ENCODE peak calls at places on chromosomes 13 and 19, in four cellular contexts. D is mesothelial cell of epicardium, L is RWPE1, Z is B cell. I is an unnamed sample.

GRCh38 chr13:94427313-94427712 is 52.2 kb downstream of the DCT start:
- DNase-seq in D (no peak), L (no peak), Z (no peak), I (no peak)

GRCh38 chr13:99646866-99647592 is 145.8 kb downstream of the TM9SF2 start:
- DNase-seq in D (no peak), L (no peak), Z (no peak), I (no peak)

GRCh38 chr13:20667857-20668256 is 35.6 kb upstream of the IL17D start:
- DNase-seq in D (no peak), L (no peak), Z (no peak), I (no peak)

GRCh38 chr19:6414033-6414643 is 10.5 kb downstream of the KHSRP start:
- DNase-seq in D (no peak), L (no peak), Z (no peak), I (no peak)

GRCh38 chr13:31522431-31522830 is 216.9 kb upstream of the RXFP2 start:
- DNase-seq in D (no peak), L (no peak), Z (no peak), I (no peak)

GRCh38 chr19:778910-779653 is 18.2 kb upstream of the PTBP1 start:
- DNase-seq in D (no peak), L (peak; percentile 92), Z (no peak), I (peak; percentile 82)

GRCh38 chr13:52644108-52644507 is 1.9 kb downstream of the HNRNPA1L2 start:
- DNase-seq in D (no peak), L (peak; percentile 4), Z (no peak), I (no peak)

GRCh38 chr13:21717817-21718216 is 46.9 kb downstream of the FGF9 start:
- DNase-seq in D (no peak), L (peak; percentile 61), Z (no peak), I (no peak)

GRCh38 chr13:111336666-111337065 is 16.2 kb downstream of the TEX29 start:
- DNase-seq in D (no peak), L (no peak), Z (no peak), I (no peak)

GRCh38 chr13:96677029-96677428 is 317.2 kb downstream of the OXGR1 start:
- DNase-seq in D (no peak), L (no peak), Z (no peak), I (no peak)

GRCh38 chr19:33292595-33293254 is 9.6 kb downstream of the CEBPA start:
- DNase-seq in D (no peak), L (no peak), Z (no peak), I (no peak)

GRCh38 chr19:15169541-15170285 is 31.1 kb downstream of the NOTCH3 start:
- DNase-seq in D (no peak), L (no peak), Z (no peak), I (no peak)

GRCh38 chr13:79385694-79386093 is 20.4 kb downstream of the RBM26 start:
- DNase-seq in D (no peak), L (peak; percentile 62), Z (no peak), I (no peak)

GRCh38 chr13:113935523-113935922 is 38.4 kb downstream of the C13orf46 start:
- DNase-seq in D (no peak), L (no peak), Z (no peak), I (no peak)

GRCh38 chr13:95982144-95982543 is 71.1 kb downstream of the UGGT2 start:
- DNase-seq in D (no peak), L (no peak), Z (no peak), I (no peak)

GRCh38 chr13:27172495-27172842 is 858 bp upstream of the USP12 start:
- DNase-seq in D (no peak), L (peak; percentile 29), Z (peak; percentile 43), I (no peak)

GRCh38 chr19:56942749-56943148 is 102.2 kb upstream of the PEG3 start:
- DNase-seq in D (peak; percentile 38), L (no peak), Z (no peak), I (no peak)

GRCh38 chr13:86960876-86961275 is 710.3 kb upstream of the SLITRK5 start:
- DNase-seq in D (no peak), L (no peak), Z (no peak), I (no peak)

GRCh38 chr13:38628554-38628953 is 58.3 kb upstream of the FREM2 start:
- DNase-seq in D (no peak), L (no peak), Z (no peak), I (no peak)

GRCh38 chr13:38635030-38635429 is 51.8 kb upstream of the FREM2 start:
- DNase-seq in D (no peak), L (no peak), Z (no peak), I (no peak)

GRCh38 chr13:38636106-38636505 is 50.8 kb upstream of the FREM2 start:
- DNase-seq in D (no peak), L (no peak), Z (no peak), I (no peak)

GRCh38 chr13:38624822-38625221 is 62.1 kb upstream of the FREM2 start:
- DNase-seq in D (no peak), L (no peak), Z (no peak), I (no peak)

DNA sequence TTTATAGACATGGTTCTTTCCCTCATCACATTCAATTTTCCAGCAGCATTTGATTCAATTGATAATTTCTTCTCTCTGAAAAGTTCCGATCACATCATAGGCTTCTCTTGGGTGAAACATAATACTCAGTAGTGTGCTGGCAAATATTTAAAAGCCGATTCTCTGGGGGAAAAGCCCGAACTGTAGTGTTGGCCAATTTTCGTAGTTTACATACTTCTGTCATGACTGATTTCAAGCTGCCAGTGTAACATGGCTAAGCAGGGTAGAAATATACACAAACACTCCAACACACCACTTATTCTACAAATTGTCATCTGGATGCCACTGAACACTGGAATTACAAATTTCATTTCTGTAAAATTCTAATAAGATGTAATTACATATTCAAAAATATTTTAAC is 56.1 kb upstream of the FREM2 start:
- DNase-seq in D (no peak), L (no peak), Z (no peak), I (peak; percentile 11)
- TF ChIP-seq CTCF in D (no peak), L (no peak), Z (no peak), I (no peak)

GRCh38 chr19:35141627-35142401 is 1.2 kb upstream of the FXYD7 start:
- DNase-seq in D (no peak), L (no peak), Z (no peak), I (no peak)
- TF ChIP-seq CTCF in D (no peak), L (peak; percentile 41), Z (no peak), I (no peak)

GRCh38 chr13:109760372-109760771 is 26.0 kb downstream of the IRS2 start:
- DNase-seq in D (no peak), L (no peak), Z (no peak), I (no peak)

GRCh38 chr13:109762791-109763190 is 23.6 kb downstream of the IRS2 start:
- DNase-seq in D (no peak), L (no peak), Z (no peak), I (no peak)

GRCh38 chr13:109759609-109760008 is 26.8 kb downstream of the IRS2 start:
- DNase-seq in D (no peak), L (no peak), Z (no peak), I (no peak)

GRCh38 chr13:109761695-109762094 is 24.7 kb downstream of the IRS2 start:
- DNase-seq in D (no peak), L (peak; percentile 53), Z (no peak), I (no peak)

GRCh38 chr13:109760951-109761350 is 25.4 kb downstream of the IRS2 start:
- DNase-seq in D (no peak), L (no peak), Z (no peak), I (no peak)
- TF ChIP-seq CTCF in D (no peak), L (no peak), Z (no peak), I (no peak)

GRCh38 chr13:107203146-107203847 is 635.4 kb upstream of the ARGLU1 start:
- DNase-seq in D (no peak), L (no peak), Z (no peak), I (no peak)
- TF ChIP-seq CTCF in D (peak; percentile 44), L (no peak), Z (no peak), I (peak; percentile 12)

GRCh38 chr19:19663292-19664120 is at the start of gene ATP13A1:
- DNase-seq in D (peak; percentile 89), L (peak; percentile 89), Z (peak; percentile 99), I (peak; percentile 93)
- TF ChIP-seq CTCF in D (no peak), L (no peak), Z (peak; percentile 22), I (peak; percentile 1)

DNA sequence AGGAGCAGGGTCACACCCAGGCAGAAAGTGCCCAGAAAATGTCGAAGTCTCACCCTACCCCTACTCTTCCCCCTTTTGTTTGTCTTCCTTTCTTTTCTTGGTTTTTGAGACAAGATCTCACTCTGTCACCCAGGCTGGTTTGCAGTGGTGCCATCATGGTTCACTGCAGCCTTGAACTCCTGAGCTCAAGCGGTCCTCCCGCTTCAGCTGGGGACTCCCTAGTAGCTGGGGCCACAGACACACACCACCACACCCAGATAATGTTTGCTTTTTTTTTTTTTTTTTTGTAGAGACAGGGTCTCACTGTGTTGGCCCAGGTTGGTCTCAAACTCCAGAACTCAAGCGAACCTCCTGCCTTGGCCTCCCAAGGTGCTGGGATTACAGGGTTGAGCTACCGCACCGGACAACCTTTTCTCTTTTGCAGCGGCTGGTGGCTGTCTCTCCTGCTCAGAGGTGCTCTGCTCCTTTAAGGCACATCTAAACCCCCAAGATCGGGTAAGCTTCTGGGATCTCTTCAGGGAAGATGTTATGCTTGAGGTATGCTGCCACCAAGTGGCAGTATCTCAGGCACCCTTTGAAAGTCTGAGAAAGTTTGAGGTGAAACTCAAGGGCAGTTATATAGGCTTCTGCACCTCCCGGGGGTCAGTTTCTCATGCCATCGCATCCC is 22.4 kb upstream of the EBI3 start:
- DNase-seq in D (no peak), L (no peak), Z (no peak), I (no peak)
- TF ChIP-seq CTCF in D (no peak), L (no peak), Z (no peak), I (peak; percentile 31)

I was measured in AG09319.